ENCODE peak calls at places on chromosomes 4 and X, in nine cellular contexts. One of them, this sample, is unnamed.
A peak's percentile ranks its signal among the peaks of the same experiment; 100 is the strongest.

GRCh38 chr4:125519376-125520171 is 204.8 kb downstream of the FAT4 start:
- DNase-seq in Peyer's patch: no peak
- DNase-seq in lower leg skin: no peak
- DNase-seq in suprapubic skin: no peak
- DNase-seq in vagina: no peak
- DNase-seq in heart left ventricle: no peak
- DNase-seq in adrenal gland: no peak
- DNase-seq in A549: no peak
- DNase-seq in spleen: no peak
- DNase-seq in this sample: no peak

GRCh38 chr4:88616275-88616996 is 24.2 kb downstream of the HERC3 start:
- DNase-seq in Peyer's patch: no peak
- DNase-seq in lower leg skin: no peak
- DNase-seq in suprapubic skin: no peak
- DNase-seq in vagina: no peak
- DNase-seq in heart left ventricle: no peak
- DNase-seq in adrenal gland: no peak
- DNase-seq in A549: peak; percentile 36
- DNase-seq in spleen: no peak
- DNase-seq in this sample: peak; percentile 65

GRCh38 chr4:64479338-64479737 is 70.1 kb upstream of the TECRL start:
- DNase-seq in Peyer's patch: no peak
- DNase-seq in lower leg skin: no peak
- DNase-seq in suprapubic skin: no peak
- DNase-seq in vagina: no peak
- DNase-seq in heart left ventricle: no peak
- DNase-seq in adrenal gland: no peak
- DNase-seq in A549: no peak
- DNase-seq in spleen: no peak
- DNase-seq in this sample: no peak

GRCh38 chr4:165922747-165923146 is 49.7 kb downstream of the TLL1 start:
- DNase-seq in Peyer's patch: no peak
- DNase-seq in lower leg skin: no peak
- DNase-seq in suprapubic skin: no peak
- DNase-seq in vagina: no peak
- DNase-seq in heart left ventricle: no peak
- DNase-seq in adrenal gland: no peak
- DNase-seq in A549: no peak
- DNase-seq in spleen: no peak
- DNase-seq in this sample: no peak

GRCh38 chr4:176001171-176002006 is 64.3 kb upstream of the WDR17 start:
- DNase-seq in Peyer's patch: no peak
- DNase-seq in lower leg skin: peak; percentile 80
- DNase-seq in suprapubic skin: no peak
- DNase-seq in vagina: no peak
- DNase-seq in heart left ventricle: peak; percentile 24
- DNase-seq in adrenal gland: peak; percentile 55
- DNase-seq in A549: peak; percentile 8
- DNase-seq in spleen: peak; percentile 75
- DNase-seq in this sample: no peak

GRCh38 chrX:19912-20571 is 261.1 kb upstream of the PLCXD1 start:
- DNase-seq in Peyer's patch: no peak
- DNase-seq in lower leg skin: peak; percentile 59
- DNase-seq in suprapubic skin: peak; percentile 58
- DNase-seq in vagina: peak; percentile 60
- DNase-seq in heart left ventricle: no peak
- DNase-seq in adrenal gland: peak; percentile 48
- DNase-seq in A549: no peak
- DNase-seq in spleen: peak; percentile 82
- DNase-seq in this sample: no peak

GRCh38 chr4:72283357-72283756 is 251.6 kb downstream of the NPFFR2 start:
- DNase-seq in Peyer's patch: no peak
- DNase-seq in lower leg skin: no peak
- DNase-seq in suprapubic skin: no peak
- DNase-seq in vagina: no peak
- DNase-seq in heart left ventricle: no peak
- DNase-seq in adrenal gland: no peak
- DNase-seq in A549: no peak
- DNase-seq in spleen: no peak
- DNase-seq in this sample: no peak

GRCh38 chrX:30309139-30309571 is at the start of gene NR0B1:
- DNase-seq in Peyer's patch: no peak
- DNase-seq in lower leg skin: no peak
- DNase-seq in suprapubic skin: no peak
- DNase-seq in vagina: no peak
- DNase-seq in heart left ventricle: peak; percentile 29
- DNase-seq in adrenal gland: peak; percentile 80
- DNase-seq in A549: peak; percentile 79
- DNase-seq in spleen: peak; percentile 66
- DNase-seq in this sample: no peak

GRCh38 chr4:114040319-114041116 is 61.1 kb upstream of the ARSJ start:
- DNase-seq in Peyer's patch: no peak
- DNase-seq in lower leg skin: no peak
- DNase-seq in suprapubic skin: no peak
- DNase-seq in vagina: no peak
- DNase-seq in heart left ventricle: no peak
- DNase-seq in adrenal gland: no peak
- DNase-seq in A549: no peak
- DNase-seq in spleen: no peak
- DNase-seq in this sample: no peak

GRCh38 chr4:94285666-94286065 is 57.0 kb downstream of the HPGDS start:
- DNase-seq in Peyer's patch: no peak
- DNase-seq in lower leg skin: no peak
- DNase-seq in suprapubic skin: no peak
- DNase-seq in vagina: no peak
- DNase-seq in heart left ventricle: no peak
- DNase-seq in adrenal gland: no peak
- DNase-seq in A549: no peak
- DNase-seq in spleen: no peak
- DNase-seq in this sample: no peak

GRCh38 chrX:141760761-141761160 is 62.2 kb upstream of the SPANXD start:
- DNase-seq in Peyer's patch: no peak
- DNase-seq in lower leg skin: no peak
- DNase-seq in suprapubic skin: no peak
- DNase-seq in vagina: no peak
- DNase-seq in heart left ventricle: no peak
- DNase-seq in adrenal gland: no peak
- DNase-seq in A549: peak; percentile 17
- DNase-seq in spleen: no peak
- DNase-seq in this sample: no peak

GRCh38 chrX:40283981-40284380 is 186.2 kb upstream of the BCOR start:
- DNase-seq in Peyer's patch: no peak
- DNase-seq in lower leg skin: no peak
- DNase-seq in suprapubic skin: no peak
- DNase-seq in vagina: no peak
- DNase-seq in heart left ventricle: no peak
- DNase-seq in adrenal gland: no peak
- DNase-seq in A549: no peak
- DNase-seq in spleen: no peak
- DNase-seq in this sample: no peak

GRCh38 chr4:169615467-169616106 is 3.2 kb upstream of the NEK1 start:
- DNase-seq in Peyer's patch: no peak
- DNase-seq in lower leg skin: no peak
- DNase-seq in suprapubic skin: no peak
- DNase-seq in vagina: no peak
- DNase-seq in heart left ventricle: no peak
- DNase-seq in adrenal gland: no peak
- DNase-seq in A549: no peak
- DNase-seq in spleen: no peak
- DNase-seq in this sample: no peak

GRCh38 chr4:169617306-169617705 is 3.1 kb upstream of the CLCN3 start:
- DNase-seq in Peyer's patch: no peak
- DNase-seq in lower leg skin: no peak
- DNase-seq in suprapubic skin: no peak
- DNase-seq in vagina: no peak
- DNase-seq in heart left ventricle: no peak
- DNase-seq in adrenal gland: no peak
- DNase-seq in A549: no peak
- DNase-seq in spleen: no peak
- DNase-seq in this sample: no peak

GRCh38 chr4:169612869-169613859 is 781 bp upstream of the NEK1 start:
- DNase-seq in Peyer's patch: peak; percentile 71
- DNase-seq in lower leg skin: peak; percentile 95
- DNase-seq in suprapubic skin: peak; percentile 78
- DNase-seq in vagina: no peak
- DNase-seq in heart left ventricle: peak; percentile 64
- DNase-seq in adrenal gland: peak; percentile 93
- DNase-seq in A549: peak; percentile 77
- DNase-seq in spleen: peak; percentile 79
- DNase-seq in this sample: peak; percentile 72

GRCh38 chr4:169611157-169611556 is 1.2 kb downstream of the NEK1 start:
- DNase-seq in Peyer's patch: no peak
- DNase-seq in lower leg skin: no peak
- DNase-seq in suprapubic skin: no peak
- DNase-seq in vagina: no peak
- DNase-seq in heart left ventricle: no peak
- DNase-seq in adrenal gland: no peak
- DNase-seq in A549: no peak
- DNase-seq in spleen: no peak
- DNase-seq in this sample: no peak

GRCh38 chr4:169611991-169612868 is at the start of gene NEK1:
- DNase-seq in Peyer's patch: peak; percentile 86
- DNase-seq in lower leg skin: peak; percentile 97
- DNase-seq in suprapubic skin: peak; percentile 93
- DNase-seq in vagina: peak; percentile 90
- DNase-seq in heart left ventricle: peak; percentile 93
- DNase-seq in adrenal gland: peak; percentile 92
- DNase-seq in A549: peak; percentile 89
- DNase-seq in spleen: peak; percentile 97
- DNase-seq in this sample: peak; percentile 64
- TF ChIP-seq CTCF in Peyer's patch: no peak
- TF ChIP-seq CTCF in lower leg skin: no peak
- TF ChIP-seq CTCF in suprapubic skin: no peak
- TF ChIP-seq CTCF in vagina: no peak
- TF ChIP-seq CTCF in heart left ventricle: no peak
- TF ChIP-seq CTCF in adrenal gland: peak; percentile 6
- TF ChIP-seq CTCF in A549: no peak
- TF ChIP-seq CTCF in spleen: no peak
- TF ChIP-seq CTCF in this sample: no peak

DNA sequence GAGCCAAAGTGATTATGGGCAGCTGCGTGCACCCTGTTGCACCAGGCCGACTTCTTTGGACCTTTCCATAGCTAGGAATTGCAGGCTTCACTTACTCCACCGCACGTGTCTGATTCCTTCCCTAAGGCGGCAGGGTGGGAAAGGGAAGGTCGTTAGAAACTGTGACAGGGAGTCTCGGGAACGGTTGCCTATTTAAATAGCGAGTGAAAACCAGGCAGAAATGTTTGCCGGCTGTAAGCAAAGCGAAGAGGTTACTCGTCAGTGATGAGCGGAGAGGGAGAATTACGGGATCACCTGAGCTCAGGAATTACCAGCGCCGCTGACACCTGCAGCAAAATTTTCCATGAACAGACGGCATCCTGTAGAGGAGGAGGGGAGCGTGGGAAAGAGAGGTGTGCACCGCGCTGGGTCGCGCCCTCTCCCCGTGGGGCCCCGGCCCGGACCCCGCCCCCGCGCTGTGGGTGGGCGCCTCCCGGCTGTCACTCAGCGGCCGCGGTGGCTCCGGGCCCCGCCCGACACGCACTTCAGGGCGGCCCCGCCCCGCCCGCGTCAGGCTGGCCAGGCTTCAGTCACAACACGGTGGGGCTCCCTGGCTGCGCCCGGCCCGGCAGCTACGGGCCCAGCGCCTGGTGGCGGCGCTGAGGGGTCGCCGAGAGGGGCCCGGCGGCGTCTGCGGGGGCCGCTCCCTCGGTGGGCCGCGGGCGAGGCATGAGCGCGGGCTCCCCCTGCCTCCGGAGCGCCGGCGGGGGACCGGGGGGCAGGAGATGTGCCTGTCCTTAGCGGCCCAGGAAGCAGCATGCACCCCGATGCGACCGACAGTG is at the start of gene SNX25:
- DNase-seq in Peyer's patch: peak; percentile 89
- DNase-seq in lower leg skin: peak; percentile 96
- DNase-seq in suprapubic skin: peak; percentile 90
- DNase-seq in vagina: no peak
- DNase-seq in heart left ventricle: peak; percentile 92
- DNase-seq in adrenal gland: peak; percentile 89
- DNase-seq in A549: peak; percentile 78
- DNase-seq in spleen: peak; percentile 97
- DNase-seq in this sample: peak; percentile 80
- TF ChIP-seq POLR2A in Peyer's patch: peak; percentile 47
- TF ChIP-seq POLR2A in lower leg skin: no peak
- TF ChIP-seq POLR2A in suprapubic skin: peak; percentile 79
- TF ChIP-seq POLR2A in vagina: peak; percentile 89
- TF ChIP-seq POLR2A in heart left ventricle: peak; percentile 93
- TF ChIP-seq POLR2A in adrenal gland: peak; percentile 76
- TF ChIP-seq POLR2A in A549: peak; percentile 49
- TF ChIP-seq POLR2A in spleen: no peak
- TF ChIP-seq POLR2A in this sample: peak; percentile 97

GRCh38 chr4:54541426-54542118 is 116.2 kb upstream of the KIT start:
- DNase-seq in Peyer's patch: no peak
- DNase-seq in lower leg skin: no peak
- DNase-seq in suprapubic skin: no peak
- DNase-seq in vagina: no peak
- DNase-seq in heart left ventricle: no peak
- DNase-seq in adrenal gland: no peak
- DNase-seq in A549: no peak
- DNase-seq in spleen: no peak
- DNase-seq in this sample: no peak

GRCh38 chr4:54542540-54543041 is 115.2 kb upstream of the KIT start:
- DNase-seq in Peyer's patch: no peak
- DNase-seq in lower leg skin: no peak
- DNase-seq in suprapubic skin: no peak
- DNase-seq in vagina: no peak
- DNase-seq in heart left ventricle: no peak
- DNase-seq in adrenal gland: no peak
- DNase-seq in A549: no peak
- DNase-seq in spleen: no peak
- DNase-seq in this sample: no peak

GRCh38 chr4:54542119-54542438 is 115.7 kb upstream of the KIT start:
- DNase-seq in Peyer's patch: no peak
- DNase-seq in lower leg skin: no peak
- DNase-seq in suprapubic skin: no peak
- DNase-seq in vagina: no peak
- DNase-seq in heart left ventricle: no peak
- DNase-seq in adrenal gland: no peak
- DNase-seq in A549: no peak
- DNase-seq in spleen: no peak
- DNase-seq in this sample: no peak

GRCh38 chr4:54540931-54541330 is 116.8 kb upstream of the KIT start:
- DNase-seq in Peyer's patch: no peak
- DNase-seq in lower leg skin: no peak
- DNase-seq in suprapubic skin: no peak
- DNase-seq in vagina: no peak
- DNase-seq in heart left ventricle: no peak
- DNase-seq in adrenal gland: no peak
- DNase-seq in A549: no peak
- DNase-seq in spleen: no peak
- DNase-seq in this sample: no peak

GRCh38 chr4:54539500-54540029 is 118.2 kb upstream of the KIT start:
- DNase-seq in Peyer's patch: no peak
- DNase-seq in lower leg skin: peak; percentile 89
- DNase-seq in suprapubic skin: peak; percentile 66
- DNase-seq in vagina: no peak
- DNase-seq in heart left ventricle: peak; percentile 67
- DNase-seq in adrenal gland: peak; percentile 91
- DNase-seq in A549: peak; percentile 30
- DNase-seq in spleen: peak; percentile 85
- DNase-seq in this sample: no peak
- TF ChIP-seq CTCF in Peyer's patch: peak; percentile 22
- TF ChIP-seq CTCF in lower leg skin: no peak
- TF ChIP-seq CTCF in suprapubic skin: no peak
- TF ChIP-seq CTCF in vagina: no peak
- TF ChIP-seq CTCF in heart left ventricle: no peak
- TF ChIP-seq CTCF in adrenal gland: peak; percentile 36
- TF ChIP-seq CTCF in A549: no peak
- TF ChIP-seq CTCF in spleen: peak; percentile 17
- TF ChIP-seq CTCF in this sample: no peak

GRCh38 chrX:74924449-74925209 is 623 bp downstream of the NEXMIF start:
- DNase-seq in Peyer's patch: peak; percentile 31
- DNase-seq in lower leg skin: no peak
- DNase-seq in suprapubic skin: peak; percentile 58
- DNase-seq in vagina: no peak
- DNase-seq in heart left ventricle: peak; percentile 33
- DNase-seq in adrenal gland: peak; percentile 77
- DNase-seq in A549: peak; percentile 19
- DNase-seq in spleen: peak; percentile 80
- DNase-seq in this sample: no peak
- TF ChIP-seq POLR2A in Peyer's patch: no peak
- TF ChIP-seq POLR2A in lower leg skin: no peak
- TF ChIP-seq POLR2A in suprapubic skin: no peak
- TF ChIP-seq POLR2A in vagina: no peak
- TF ChIP-seq POLR2A in heart left ventricle: no peak
- TF ChIP-seq POLR2A in adrenal gland: no peak
- TF ChIP-seq POLR2A in A549: no peak
- TF ChIP-seq POLR2A in spleen: no peak
- TF ChIP-seq POLR2A in this sample: no peak